ENCODE peak calls at places on chromosomes 7 and 10, in seven cellular contexts. Q is OCI-LY7, J is H1, N is fibroblast of lung, L is IMR-90, D is mammary epithelial cell, I is HepG2. X is an unnamed sample.

GRCh38 chr7:148031019-148031418 is 559.5 kb upstream of the C7orf33 start:
- DNase-seq in Q (no peak), J (no peak), N (no peak), L (no peak), D (no peak), I (no peak), X (peak; percentile 50)

GRCh38 chr10:70748801-70749573 is 36.2 kb downstream of the TBATA start:
- DNase-seq in Q (no peak), J (no peak), N (no peak), L (no peak), D (no peak), I (no peak), X (no peak)

GRCh38 chr10:49661291-49661856 is 18.1 kb upstream of the C10orf53 start:
- DNase-seq in Q (no peak), J (no peak), N (no peak), L (no peak), D (peak; percentile 75), I (no peak), X (no peak)

GRCh38 chr7:29243777-29244655 is 49.4 kb downstream of the CHN2 start:
- DNase-seq in Q (peak; percentile 9), J (peak; percentile 66), N (no peak), L (no peak), D (no peak), I (no peak), X (no peak)

GRCh38 chr7:134943785-134944400 is 42.4 kb upstream of the AGBL3 start:
- DNase-seq in Q (peak; percentile 27), J (no peak), N (no peak), L (peak; percentile 33), D (no peak), I (peak; percentile 57), X (no peak)

GRCh38 chr7:27611043-27611442 is 51.6 kb downstream of the HIBADH start:
- DNase-seq in Q (no peak), J (no peak), N (peak; percentile 41), L (peak; percentile 41), D (peak; percentile 60), I (no peak), X (no peak)

GRCh38 chr10:130409346-130409745 is 273.2 kb downstream of the GLRX3 start:
- DNase-seq in Q (no peak), J (no peak), N (no peak), L (no peak), D (no peak), I (no peak), X (no peak)

GRCh38 chr7:11168622-11169170 is 195.0 kb downstream of the PHF14 start:
- DNase-seq in Q (no peak), J (no peak), N (no peak), L (no peak), D (no peak), I (no peak), X (peak; percentile 2)

GRCh38 chr10:125030567-125031197 is 88.8 kb downstream of the ZRANB1 start:
- DNase-seq in Q (peak; percentile 11), J (no peak), N (no peak), L (no peak), D (no peak), I (no peak), X (no peak)

GRCh38 chr10:124535731-124536495 is 74.3 kb downstream of the LHPP start:
- DNase-seq in Q (peak; percentile 79), J (no peak), N (no peak), L (no peak), D (no peak), I (no peak), X (no peak)

GRCh38 chr10:36888925-36889573 is 236.3 kb upstream of the ANKRD30A start:
- DNase-seq in Q (peak; percentile 74), J (peak; percentile 73), N (no peak), L (peak; percentile 3), D (peak; percentile 31), I (peak; percentile 89), X (no peak)

GRCh38 chr10:3757638-3758490 is 27.1 kb downstream of the KLF6 start:
- DNase-seq in Q (peak; percentile 33), J (no peak), N (no peak), L (no peak), D (peak; percentile 96), I (no peak), X (peak; percentile 13)

GRCh38 chr7:41239596-41239995 is 463.3 kb downstream of the INHBA start:
- DNase-seq in Q (no peak), J (no peak), N (no peak), L (no peak), D (no peak), I (no peak), X (no peak)
- H2AFZ ChIP-seq in Q (no peak overlapping the region), J (no peak overlapping the region), N (no peak overlapping the region), L (no peak overlapping the region), D (peak overlapping the region; percentile 71), I (no peak overlapping the region), X (no peak overlapping the region)

GRCh38 chr10:119283818-119284217 is 76.4 kb downstream of the GRK5 start:
- DNase-seq in Q (peak; percentile 72), J (no peak), N (no peak), L (no peak), D (no peak), I (no peak), X (no peak)

GRCh38 chr10:119283387-119283786 is 76.0 kb downstream of the GRK5 start:
- DNase-seq in Q (no peak), J (no peak), N (no peak), L (no peak), D (no peak), I (no peak), X (no peak)

GRCh38 chr10:119279441-119279840 is 72.1 kb downstream of the GRK5 start:
- DNase-seq in Q (no peak), J (no peak), N (no peak), L (no peak), D (no peak), I (no peak), X (no peak)

GRCh38 chr10:119282446-119282845 is 75.1 kb downstream of the GRK5 start:
- DNase-seq in Q (no peak), J (no peak), N (no peak), L (no peak), D (no peak), I (no peak), X (no peak)

DNA sequence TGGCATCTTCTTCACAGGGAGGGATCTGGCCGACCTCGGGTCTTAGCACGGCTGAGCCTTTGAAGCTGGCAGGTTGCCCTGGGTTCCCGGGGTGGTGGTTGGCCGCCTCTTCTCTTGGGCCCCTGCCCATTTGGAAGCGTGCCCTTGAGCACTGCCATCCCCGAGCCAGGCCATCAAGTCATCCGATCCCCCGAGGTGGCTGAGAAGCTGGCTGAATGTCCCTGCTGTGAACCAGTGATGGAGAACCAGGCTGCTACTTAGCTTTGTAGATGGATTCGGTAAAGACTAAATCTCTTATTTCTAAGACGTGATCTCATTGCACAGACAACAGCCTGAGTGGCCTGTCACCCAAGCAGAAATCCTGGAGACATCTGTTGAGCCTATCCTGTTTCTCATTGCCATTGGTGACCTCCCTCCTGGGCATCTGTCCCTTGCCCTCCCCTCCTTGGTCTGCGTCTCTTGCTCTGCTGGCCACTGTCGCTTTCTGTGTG is 74.3 kb downstream of the GRK5 start:
- DNase-seq in Q (no peak), J (no peak), N (peak; percentile 32), L (no peak), D (no peak), I (no peak), X (peak; percentile 84)
- H2AFZ ChIP-seq in Q (no peak overlapping the region), J (no peak overlapping the region), N (no peak overlapping the region), L (peak overlapping the region; percentile 28), D (no peak overlapping the region), I (no peak overlapping the region), X (peak overlapping the region; percentile 62)

DNA sequence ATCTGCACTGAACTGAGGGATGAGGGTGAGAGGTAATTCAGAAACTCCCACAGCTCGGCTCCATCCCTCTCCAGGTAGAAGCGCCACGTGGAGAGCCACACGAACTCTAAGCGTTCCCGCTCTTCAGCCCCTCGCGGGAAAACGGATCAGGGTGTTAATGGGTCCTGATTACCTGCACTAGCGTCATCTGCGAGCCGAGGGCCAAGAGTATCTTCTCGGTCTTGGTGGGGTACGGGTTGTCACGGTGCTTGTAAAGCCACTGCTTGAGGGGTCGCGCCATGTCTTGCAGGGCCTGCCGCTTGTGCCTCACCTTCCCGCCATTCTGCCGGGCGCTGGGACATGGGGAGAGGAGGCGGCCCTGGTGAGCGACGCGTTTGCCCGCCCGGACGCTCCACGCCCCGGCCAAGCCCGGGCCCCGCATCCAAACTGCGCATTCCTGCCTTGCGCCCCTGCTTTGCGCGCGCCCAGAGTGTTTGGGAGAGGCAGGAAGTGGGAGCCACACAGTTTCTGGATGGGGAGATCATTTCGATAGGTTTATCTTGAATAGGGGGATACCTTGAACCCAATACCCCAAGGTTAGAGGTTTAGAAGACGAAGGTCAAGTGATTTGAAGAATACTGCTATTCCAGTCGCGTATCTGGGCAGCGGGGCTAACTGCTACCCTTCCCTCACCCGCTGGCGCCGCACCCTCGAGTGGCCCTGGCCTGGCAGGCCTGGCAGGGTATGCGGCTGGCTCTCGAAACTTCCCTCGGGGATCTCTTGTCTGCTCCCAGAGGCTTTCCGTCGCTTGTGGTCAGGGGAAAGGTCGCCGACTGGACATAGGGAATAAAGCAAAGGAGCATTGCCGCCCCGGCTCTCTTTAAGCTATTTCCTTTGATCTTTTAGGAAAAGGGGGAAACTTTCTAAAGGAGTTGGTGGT is 4.2 kb downstream of the MKX start:
- DNase-seq in Q (no peak), J (peak; percentile 71), N (no peak), L (no peak), D (no peak), I (no peak), X (no peak)
- H2AFZ ChIP-seq in Q (peak overlapping the region; percentile 91), J (peak overlapping the region; percentile 99), N (no peak overlapping the region), L (peak overlapping the region; percentile 90), D (no peak overlapping the region), I (no peak overlapping the region), X (peak overlapping the region; percentile 71)

GRCh38 chr10:93559490-93559889 is 7.0 kb upstream of the FFAR4 start:
- DNase-seq in Q (no peak), J (no peak), N (no peak), L (no peak), D (no peak), I (no peak), X (no peak)

GRCh38 chr10:93550634-93551033 is 15.8 kb upstream of the FFAR4 start:
- DNase-seq in Q (no peak), J (no peak), N (no peak), L (no peak), D (no peak), I (peak; percentile 44), X (no peak)

GRCh38 chr10:93552780-93553179 is 13.7 kb upstream of the FFAR4 start:
- DNase-seq in Q (no peak), J (no peak), N (no peak), L (no peak), D (no peak), I (no peak), X (no peak)

GRCh38 chr10:93553501-93554374 is 12.7 kb upstream of the FFAR4 start:
- DNase-seq in Q (no peak), J (no peak), N (no peak), L (no peak), D (no peak), I (no peak), X (no peak)

DNA sequence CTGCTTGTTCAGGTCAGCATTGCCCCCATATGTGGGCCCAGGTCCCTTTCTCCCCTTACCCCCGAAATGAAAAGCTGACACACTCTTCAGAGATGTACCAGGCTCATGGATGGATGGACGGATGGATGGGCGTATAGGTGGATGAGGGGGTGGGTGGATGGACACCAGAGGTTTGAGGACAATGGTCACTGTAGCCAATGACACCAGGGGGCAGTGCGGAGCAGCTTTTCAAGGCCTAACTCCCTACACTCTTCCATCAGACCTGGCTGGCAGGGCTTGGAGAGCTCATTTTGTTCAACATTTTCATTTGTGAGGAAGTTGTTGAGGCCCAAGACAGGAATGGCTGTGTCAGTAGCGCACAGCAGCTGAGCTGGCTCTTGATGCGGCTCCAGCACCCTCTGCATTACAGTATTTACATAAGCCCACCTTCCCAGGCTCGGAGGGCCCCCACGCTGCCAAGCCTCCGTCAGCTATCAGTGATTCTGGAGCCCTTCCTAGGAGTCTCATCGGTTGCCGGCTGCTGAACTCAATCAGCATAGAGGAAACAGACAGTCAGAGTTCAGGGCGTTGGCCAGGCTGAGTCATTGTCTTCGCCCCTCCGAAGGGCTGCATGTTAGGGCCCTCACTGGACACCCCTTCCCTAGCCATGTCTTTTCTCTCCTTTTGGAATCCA is 11.6 kb upstream of the FFAR4 start:
- DNase-seq in Q (peak; percentile 77), J (peak; percentile 93), N (peak; percentile 37), L (peak; percentile 56), D (peak; percentile 55), I (peak; percentile 68), X (peak; percentile 91)
- H2AFZ ChIP-seq in Q (peak overlapping the region; percentile 56), J (peak overlapping the region; percentile 65), N (no peak overlapping the region), L (peak overlapping the region; percentile 72), D (no peak overlapping the region), I (no peak overlapping the region), X (peak overlapping the region; percentile 64)